ENCODE peak calls at places on chromosomes 3 and 15, in six cellular contexts. Q is Right ventricle myocardium superior; G is AG09309; L is activated effector memory CD4-positive, alpha-beta T cell treated with Interleukin-2 at 50 U/mL for 16 hours; F is stimulated activated CD8-positive, alpha-beta memory T cell treated with anti-CD3 and anti-CD28 coated beads, Interleukin-4, amount 100 ng/mL, for 4 hours; O is AG04450. P is an unnamed sample.

GRCh38 chr15:45638641-45639040 is 3.8 kb downstream of the SQOR start:
- DNase-seq in O (no peak), Q (no peak), L (no peak), F (no peak), G (no peak), P (no peak)

GRCh38 chr15:41942886-41943285 is 29.5 kb downstream of the EHD4 start:
- DNase-seq in F (no peak), O (no peak), L (no peak), G (no peak), Q (peak), P (no peak)

GRCh38 chr3:135084404-135084803 is 289.3 kb downstream of the EPHB1 start:
- DNase-seq in G (no peak), Q (no peak), L (no peak), O (no peak), F (no peak), P (no peak)

GRCh38 chr15:99993262-99993661 is 260.0 kb upstream of the LYSMD4 start:
- DNase-seq in O (no peak), Q (no peak), G (no peak), F (no peak), L (no peak), P (peak)

GRCh38 chr3:64612082-64612860 is 75.5 kb downstream of the ADAMTS9 start:
- DNase-seq in Q (peak), L (no peak), G (no peak), O (no peak), F (no peak), P (no peak)

GRCh38 chr3:16448691-16449090 is 64.8 kb downstream of the RFTN1 start:
- DNase-seq in F (no peak), G (peak), L (no peak), Q (peak), O (peak), P (peak)

GRCh38 chr3:71495708-71496472 is 87.6 kb downstream of the FOXP1 start:
- DNase-seq in G (peak), O (no peak), F (no peak), Q (no peak), L (no peak), P (no peak)

GRCh38 chr3:179148446-179149238 is 485 bp downstream of the PIK3CA start:
- DNase-seq in G (no peak), L (peak), Q (peak), F (peak), O (no peak), P (peak)